ENCODE peak calls at places on chromosomes 13 and 19, in six cellular contexts. One of them, this sample, is unnamed.

GRCh38 chr19:17943284-17944221 is 10.7 kb downstream of the CCDC124 start:
- DNase-seq in effector CD4-positive, alpha-beta T cell: no peak
- DNase-seq in GM12891: no peak
- DNase-seq in HEK293T: no peak
- DNase-seq in H4: no peak
- DNase-seq in stimulated activated CD8-positive, alpha-beta memory T cell treated with anti-CD3 and anti-CD28 coated beads, Interleukin-15, amount 100 ng/mL, for 24 hours: no peak
- DNase-seq in this sample: no peak

GRCh38 chr13:106310450-106310849 is 225.0 kb downstream of the EFNB2 start:
- DNase-seq in effector CD4-positive, alpha-beta T cell: no peak
- DNase-seq in GM12891: no peak
- DNase-seq in HEK293T: no peak
- DNase-seq in H4: no peak
- DNase-seq in stimulated activated CD8-positive, alpha-beta memory T cell treated with anti-CD3 and anti-CD28 coated beads, Interleukin-15, amount 100 ng/mL, for 24 hours: no peak
- DNase-seq in this sample: no peak

GRCh38 chr19:3692141-3693029 is 7.9 kb downstream of the PIP5K1C start:
- DNase-seq in effector CD4-positive, alpha-beta T cell: peak
- DNase-seq in GM12891: no peak
- DNase-seq in HEK293T: no peak
- DNase-seq in H4: no peak
- DNase-seq in stimulated activated CD8-positive, alpha-beta memory T cell treated with anti-CD3 and anti-CD28 coated beads, Interleukin-15, amount 100 ng/mL, for 24 hours: peak
- DNase-seq in this sample: no peak

GRCh38 chr19:4980838-4981680 is 12.1 kb downstream of the KDM4B start:
- DNase-seq in effector CD4-positive, alpha-beta T cell: no peak
- DNase-seq in GM12891: no peak
- DNase-seq in HEK293T: no peak
- DNase-seq in H4: no peak
- DNase-seq in stimulated activated CD8-positive, alpha-beta memory T cell treated with anti-CD3 and anti-CD28 coated beads, Interleukin-15, amount 100 ng/mL, for 24 hours: no peak
- DNase-seq in this sample: no peak

GRCh38 chr13:59449750-59450149 is 714.0 kb downstream of the DIAPH3 start:
- DNase-seq in effector CD4-positive, alpha-beta T cell: no peak
- DNase-seq in GM12891: no peak
- DNase-seq in HEK293T: no peak
- DNase-seq in H4: no peak
- DNase-seq in stimulated activated CD8-positive, alpha-beta memory T cell treated with anti-CD3 and anti-CD28 coated beads, Interleukin-15, amount 100 ng/mL, for 24 hours: no peak
- DNase-seq in this sample: no peak

GRCh38 chr19:48393196-48393558 is 291 bp upstream of the GRIN2D start:
- DNase-seq in effector CD4-positive, alpha-beta T cell: no peak
- DNase-seq in GM12891: no peak
- DNase-seq in HEK293T: no peak
- DNase-seq in H4: no peak
- DNase-seq in stimulated activated CD8-positive, alpha-beta memory T cell treated with anti-CD3 and anti-CD28 coated beads, Interleukin-15, amount 100 ng/mL, for 24 hours: no peak
- DNase-seq in this sample: no peak

GRCh38 chr13:45873491-45874360 is 22.2 kb upstream of the SIAH3 start:
- DNase-seq in effector CD4-positive, alpha-beta T cell: no peak
- DNase-seq in GM12891: no peak
- DNase-seq in HEK293T: no peak
- DNase-seq in H4: no peak
- DNase-seq in stimulated activated CD8-positive, alpha-beta memory T cell treated with anti-CD3 and anti-CD28 coated beads, Interleukin-15, amount 100 ng/mL, for 24 hours: no peak
- DNase-seq in this sample: peak

GRCh38 chr13:40109324-40109958 is 454.0 kb downstream of the COG6 start:
- DNase-seq in effector CD4-positive, alpha-beta T cell: no peak
- DNase-seq in GM12891: no peak
- DNase-seq in HEK293T: no peak
- DNase-seq in H4: peak
- DNase-seq in stimulated activated CD8-positive, alpha-beta memory T cell treated with anti-CD3 and anti-CD28 coated beads, Interleukin-15, amount 100 ng/mL, for 24 hours: no peak
- DNase-seq in this sample: no peak

GRCh38 chr13:75120071-75120470 is 361.9 kb downstream of the TBC1D4 start:
- DNase-seq in effector CD4-positive, alpha-beta T cell: no peak
- DNase-seq in GM12891: no peak
- DNase-seq in HEK293T: no peak
- DNase-seq in H4: no peak
- DNase-seq in stimulated activated CD8-positive, alpha-beta memory T cell treated with anti-CD3 and anti-CD28 coated beads, Interleukin-15, amount 100 ng/mL, for 24 hours: no peak
- DNase-seq in this sample: no peak

GRCh38 chr13:112073245-112074138 is 6.5 kb downstream of the SOX1 start:
- DNase-seq in effector CD4-positive, alpha-beta T cell: no peak
- DNase-seq in GM12891: no peak
- DNase-seq in HEK293T: peak
- DNase-seq in H4: no peak
- DNase-seq in stimulated activated CD8-positive, alpha-beta memory T cell treated with anti-CD3 and anti-CD28 coated beads, Interleukin-15, amount 100 ng/mL, for 24 hours: no peak
- DNase-seq in this sample: no peak

GRCh38 chr19:29831041-29831548 is 19.3 kb downstream of the CCNE1 start:
- DNase-seq in effector CD4-positive, alpha-beta T cell: peak
- DNase-seq in GM12891: no peak
- DNase-seq in HEK293T: no peak
- DNase-seq in H4: no peak
- DNase-seq in stimulated activated CD8-positive, alpha-beta memory T cell treated with anti-CD3 and anti-CD28 coated beads, Interleukin-15, amount 100 ng/mL, for 24 hours: no peak
- DNase-seq in this sample: peak

GRCh38 chr19:48812094-48812929 is 1.5 kb upstream of the BCAT2 start:
- DNase-seq in effector CD4-positive, alpha-beta T cell: peak
- DNase-seq in GM12891: peak
- DNase-seq in HEK293T: peak
- DNase-seq in H4: no peak
- DNase-seq in stimulated activated CD8-positive, alpha-beta memory T cell treated with anti-CD3 and anti-CD28 coated beads, Interleukin-15, amount 100 ng/mL, for 24 hours: no peak
- DNase-seq in this sample: no peak

GRCh38 chr13:24625870-24626419 is 54.3 kb upstream of the ATP12A start:
- DNase-seq in effector CD4-positive, alpha-beta T cell: no peak
- DNase-seq in GM12891: peak
- DNase-seq in HEK293T: no peak
- DNase-seq in H4: no peak
- DNase-seq in stimulated activated CD8-positive, alpha-beta memory T cell treated with anti-CD3 and anti-CD28 coated beads, Interleukin-15, amount 100 ng/mL, for 24 hours: no peak
- DNase-seq in this sample: no peak